ENCODE peak calls at places on chromosomes 12 and 14, in five cellular contexts. N, U, I, C and G are unnamed samples.

GRCh38 chr12:118371354-118372282 is 1.1 kb downstream of the TAOK3 start:
- DNase-seq in I (no peak), C (no peak), N (no peak), U (peak), G (no peak)

GRCh38 chr14:35879654-35880249 is 53.6 kb downstream of the BRMS1L start:
- DNase-seq in C (no peak), N (peak), I (no peak), U (no peak), G (no peak)

GRCh38 chr14:100778078-100778927 is 47.6 kb upstream of the MEG3 start:
- DNase-seq in U (no peak), N (no peak), C (no peak), I (no peak), G (peak)

GRCh38 chr12:20628388-20628787 is 66.7 kb upstream of the SLCO1C1 start:
- DNase-seq in I (no peak), C (no peak), U (no peak), N (no peak), G (no peak)

GRCh38 chr12:66107451-66107915 is 23.1 kb downstream of the LLPH start:
- DNase-seq in N (peak), U (peak), I (peak), C (no peak), G (no peak)

GRCh38 chr12:57899010-57899662 is 42.2 kb upstream of the ATP23 start:
- DNase-seq in I (peak), C (no peak), U (peak), N (peak), G (peak)

GRCh38 chr14:68961781-68962584 is 17.1 kb downstream of the ACTN1 start:
- DNase-seq in I (no peak), C (no peak), U (no peak), N (peak), G (no peak)

GRCh38 chr12:3458041-3458440 is 33.0 kb upstream of the PRMT8 start:
- DNase-seq in C (no peak), N (no peak), U (no peak), I (no peak), G (peak)

GRCh38 chr14:100286484-100287191 is 19.6 kb downstream of the SLC25A29 start:
- DNase-seq in I (no peak), U (no peak), N (no peak), C (no peak), G (peak)

GRCh38 chr12:4850857-4851380 is 58.8 kb upstream of the KCNA1 start:
- DNase-seq in U (no peak), N (no peak), I (no peak), C (no peak), G (no peak)

GRCh38 chr12:110351119-110351518 is 52.4 kb downstream of the ANAPC7 start:
- DNase-seq in C (no peak), U (no peak), I (no peak), N (no peak), G (no peak)

GRCh38 chr14:99179506-99179905 is 92.5 kb downstream of the BCL11B start:
- DNase-seq in C (no peak), N (no peak), U (no peak), I (no peak), G (no peak)

GRCh38 chr12:59404109-59404650 is 191.6 kb upstream of the SLC16A7 start:
- DNase-seq in C (no peak), U (no peak), I (no peak), N (no peak), G (no peak)

GRCh38 chr12:65509953-65510352 is 231.5 kb downstream of the MSRB3 start:
- DNase-seq in C (no peak), U (no peak), I (no peak), N (no peak), G (no peak)

GRCh38 chr12:54564768-54565167 is 15.4 kb downstream of the PDE1B start:
- DNase-seq in U (no peak), C (no peak), N (no peak), I (no peak), G (no peak)

GRCh38 chr12:112973712-112974305 is 4.5 kb upstream of the OAS2 start:
- DNase-seq in I (no peak), U (no peak), C (no peak), N (no peak), G (no peak)

GRCh38 chr12:67827820-67828383 is 161.3 kb upstream of the IFNG-AS1 start:
- DNase-seq in C (peak), N (peak), U (no peak), I (no peak), G (no peak)

GRCh38 chr14:78170203-78170602 is at the start of gene NRXN3:
- DNase-seq in C (no peak), I (peak), U (no peak), N (no peak), G (no peak)

GRCh38 chr14:100662850-100663527 is 63.7 kb upstream of the DLK1 start:
- DNase-seq in U (peak), C (no peak), N (peak), I (peak), G (no peak)

GRCh38 chr12:18942669-18943068 is 186.9 kb upstream of the PLEKHA5 start:
- DNase-seq in U (no peak), N (no peak), I (no peak), C (no peak), G (no peak)

GRCh38 chr12:21697829-21698630 is 40.4 kb upstream of the LDHB start:
- DNase-seq in I (peak), U (no peak), C (no peak), N (peak), G (no peak)

GRCh38 chr14:45246151-45246550 is 6.9 kb downstream of the MIS18BP1 start:
- DNase-seq in N (no peak), C (no peak), U (no peak), I (no peak), G (no peak)

GRCh38 chr12:86660000-86660399 is 403.8 kb upstream of the MGAT4C start:
- DNase-seq in U (no peak), N (no peak), I (no peak), C (no peak), G (no peak)

GRCh38 chr14:64770751-64771150 is 66.5 kb downstream of the PLEKHG3 start:
- DNase-seq in U (no peak), I (no peak), C (no peak), N (no peak), G (no peak)

GRCh38 chr12:121295123-121295745 is 1.3 kb downstream of the CAMKK2 start:
- DNase-seq in I (no peak), U (no peak), C (no peak), N (no peak), G (peak)

GRCh38 chr12:6996040-6996441 is 22.2 kb downstream of the LPCAT3 start:
- DNase-seq in N (peak), U (no peak), I (no peak), C (peak), G (no peak)

GRCh38 chr14:64238049-64238448 is 56.1 kb downstream of the ESR2 start:
- DNase-seq in I (no peak), N (no peak), C (no peak), U (no peak), G (no peak)

GRCh38 chr12:67026847-67027246 is 242.3 kb upstream of the CAND1 start:
- DNase-seq in N (no peak), I (no peak), U (no peak), C (no peak), G (no peak)

GRCh38 chr14:39267592-39268112 is 33.9 kb downstream of the MIA2 start:
- DNase-seq in N (peak), I (no peak), C (peak), U (peak), G (peak)

GRCh38 chr12:50248406-50248805 is 34.9 kb downstream of the LIMA1 start:
- DNase-seq in I (no peak), N (no peak), U (no peak), C (no peak), G (no peak)

GRCh38 chr12:9036227-9036626 is 46.9 kb downstream of the KLRG1 start:
- DNase-seq in I (no peak), N (no peak), U (no peak), C (no peak), G (no peak)

GRCh38 chr12:90333939-90334338 is 621.0 kb downstream of the CCER1 start:
- DNase-seq in U (no peak), N (peak), I (no peak), C (no peak), G (no peak)

GRCh38 chr12:49909826-49910225 is 6.1 kb upstream of the FAIM2 start:
- DNase-seq in U (no peak), I (peak), N (peak), C (no peak), G (peak)

GRCh38 chr14:31489680-31490079 is 1.8 kb upstream of the GPR33 start:
- DNase-seq in C (no peak), U (no peak), I (no peak), N (no peak), G (no peak)

GRCh38 chr12:48004039-48004940 is at the start of gene COL2A1:
- DNase-seq in I (no peak), U (no peak), C (no peak), N (no peak), G (no peak)

GRCh38 chr12:79238246-79238645 is 373.7 kb downstream of the SYT1 start:
- DNase-seq in N (no peak), U (no peak), C (no peak), I (no peak), G (no peak)

GRCh38 chr14:33414041-33414440 is 475.4 kb downstream of the NPAS3 start:
- DNase-seq in I (no peak), N (peak), C (no peak), U (no peak), G (no peak)

GRCh38 chr14:102222009-102222575 is 82.4 kb downstream of the WDR20 start:
- DNase-seq in U (no peak), N (no peak), C (no peak), I (no peak), G (no peak)

GRCh38 chr12:121942145-121942718 is 23.8 kb downstream of the CFAP251 start:
- DNase-seq in I (no peak), N (peak), C (no peak), U (no peak), G (no peak)